ENCODE peak calls at places on chromosomes 3 and 15, in seven cellular contexts. D, U, R, K, V, O and F are unnamed samples.

GRCh38 chr3:14768182-14768790 is 50.5 kb upstream of the FGD5 start:
- DNase-seq in D (no peak), U (no peak), R (no peak), K (no peak), V (no peak), O (peak), F (no peak)

GRCh38 chr3:157354722-157355121 is 81.9 kb upstream of the PTX3 start:
- DNase-seq in D (no peak), U (no peak), R (no peak), K (no peak), V (peak), O (no peak), F (no peak)

GRCh38 chr3:19394946-19395345 is 246.6 kb downstream of the KCNH8 start:
- DNase-seq in D (no peak), U (no peak), R (no peak), K (no peak), V (no peak), O (no peak), F (no peak)

GRCh38 chr3:111810909-111811308 is 48.2 kb upstream of the PHLDB2 start:
- DNase-seq in D (no peak), U (no peak), R (no peak), K (no peak), V (no peak), O (no peak), F (peak)

GRCh38 chr3:119181765-119182164 is 8.4 kb downstream of the UPK1B start:
- DNase-seq in D (no peak), U (no peak), R (no peak), K (no peak), V (no peak), O (no peak), F (no peak)

GRCh38 chr15:92829875-92830274 is 70.2 kb upstream of the CHD2 start:
- DNase-seq in D (no peak), U (no peak), R (no peak), K (no peak), V (no peak), O (no peak), F (no peak)

GRCh38 chr15:70160267-70160666 is 62.5 kb upstream of the TLE3 start:
- DNase-seq in D (no peak), U (no peak), R (peak), K (no peak), V (no peak), O (no peak), F (no peak)

GRCh38 chr15:36392666-36393266 is 186.7 kb upstream of the CDIN1 start:
- DNase-seq in D (no peak), U (no peak), R (no peak), K (no peak), V (no peak), O (no peak), F (no peak)

GRCh38 chr15:58440181-58440910 is 8.6 kb downstream of the LIPC start:
- DNase-seq in D (no peak), U (no peak), R (no peak), K (no peak), V (no peak), O (no peak), F (no peak)

GRCh38 chr3:122533931-122534334 is 19.2 kb upstream of the KPNA1 start:
- DNase-seq in D (no peak), U (no peak), R (no peak), K (no peak), V (peak), O (no peak), F (peak)

GRCh38 chr15:64464271-64465005 is 4.1 kb downstream of the ZNF609 start:
- DNase-seq in D (no peak), U (no peak), R (no peak), K (no peak), V (no peak), O (no peak), F (no peak)

GRCh38 chr15:31221936-31222515 is 104.6 kb upstream of the KLF13 start:
- DNase-seq in D (no peak), U (no peak), R (no peak), K (no peak), V (no peak), O (no peak), F (no peak)

GRCh38 chr3:45066109-45066801 is 40.2 kb downstream of the CLEC3B start:
- DNase-seq in D (no peak), U (no peak), R (no peak), K (no peak), V (no peak), O (no peak), F (no peak)

GRCh38 chr3:133855772-133856171 is 39.9 kb downstream of the RAB6B start:
- DNase-seq in D (no peak), U (no peak), R (no peak), K (no peak), V (no peak), O (no peak), F (no peak)

GRCh38 chr15:101684384-101684783 is 32.2 kb upstream of the TM2D3 start:
- DNase-seq in D (no peak), U (no peak), R (no peak), K (no peak), V (no peak), O (no peak), F (no peak)

GRCh38 chr3:129502641-129503386 is 25.6 kb upstream of the RHO start:
- DNase-seq in D (no peak), U (no peak), R (no peak), K (no peak), V (no peak), O (peak), F (no peak)

GRCh38 chr15:73051402-73051810 is 857 bp upstream of the NEO1 start:
- DNase-seq in D (no peak), U (no peak), R (peak), K (peak), V (no peak), O (no peak), F (no peak)

GRCh38 chr3:121748638-121749275 is 784 bp downstream of the GOLGB1 start:
- DNase-seq in D (peak), U (no peak), R (no peak), K (no peak), V (peak), O (no peak), F (no peak)

GRCh38 chr15:39270976-39271375 is 309.9 kb upstream of the THBS1 start:
- DNase-seq in D (no peak), U (no peak), R (no peak), K (no peak), V (no peak), O (no peak), F (peak)

GRCh38 chr3:39146611-39147373 is 6.6 kb downstream of the CSRNP1 start:
- DNase-seq in D (peak), U (peak), R (peak), K (peak), V (peak), O (peak), F (peak)

GRCh38 chr15:89909611-89910010 is 3.1 kb downstream of the ARPIN start:
- DNase-seq in D (no peak), U (no peak), R (no peak), K (no peak), V (no peak), O (no peak), F (no peak)

DNA sequence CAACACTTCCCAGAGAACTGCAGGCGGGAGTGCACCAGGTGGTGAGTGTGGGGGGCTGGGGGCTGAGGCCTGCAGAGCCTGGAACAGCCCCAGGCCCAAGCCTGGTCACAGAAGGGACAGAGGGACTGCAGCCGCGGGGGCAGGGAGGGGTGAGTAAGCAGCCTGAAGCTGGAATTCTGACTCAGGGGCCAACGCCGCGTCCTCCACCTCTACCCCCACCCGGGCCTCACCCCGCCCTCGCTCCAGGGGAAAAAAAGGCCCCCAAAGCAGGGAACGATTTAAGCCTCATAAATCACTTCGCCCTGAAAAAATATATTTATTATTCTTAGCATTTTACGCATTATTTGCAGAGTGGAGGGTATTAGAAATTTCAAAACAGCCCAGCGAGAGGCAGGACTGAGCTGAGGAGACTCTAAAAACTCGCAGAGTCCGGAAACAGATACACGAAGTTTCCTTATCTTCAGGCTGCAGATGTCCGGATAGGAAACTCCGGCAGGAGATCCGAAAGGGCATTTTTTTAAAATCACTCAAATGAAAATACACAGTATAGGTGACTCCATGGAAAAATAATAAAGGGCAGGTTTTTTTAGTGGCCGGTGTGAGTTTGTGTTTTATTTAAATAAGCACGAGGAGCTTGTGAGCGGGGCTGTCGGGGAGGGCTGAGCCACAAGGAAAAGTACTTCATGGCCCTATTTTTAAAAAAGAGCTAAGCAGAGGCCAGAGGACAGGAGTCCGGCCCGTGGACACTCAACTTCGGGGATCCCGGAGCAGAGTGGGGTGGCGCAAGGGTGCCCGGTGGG is 9.9 kb downstream of the GATA2 start:
- DNase-seq in D (no peak), U (no peak), R (no peak), K (peak), V (no peak), O (peak), F (peak)
- TF ChIP-seq CTCF in D (peak), U (no peak), R (no peak), K (peak), V (no peak), O (peak), F (no peak)

DNA sequence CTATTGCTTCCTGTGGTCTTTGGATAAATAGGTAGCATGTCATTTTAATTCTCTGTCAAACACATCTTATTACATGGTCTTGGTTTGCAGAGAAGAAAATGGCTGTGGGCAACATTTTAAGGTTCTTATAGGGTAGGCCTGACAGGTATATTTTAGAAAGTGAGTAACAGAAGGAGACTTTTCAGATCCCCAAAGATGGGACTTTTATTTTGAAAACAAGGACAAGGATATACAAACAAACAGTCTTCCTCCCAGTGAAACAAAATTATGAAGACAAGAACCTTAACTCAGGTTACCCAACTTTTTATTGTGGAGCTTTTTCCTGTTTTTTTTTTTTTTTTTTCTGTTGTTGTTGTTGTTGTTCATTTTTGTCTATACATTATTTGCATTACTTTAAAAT is 916.2 kb downstream of the NTRK3 start:
- DNase-seq in D (no peak), U (no peak), R (no peak), K (no peak), V (no peak), O (no peak), F (no peak)
- H3K4me3 ChIP-seq in D (no peak), U (no peak), R (no peak), K (no peak), V (no peak), O (no peak), F (no peak)

GRCh38 chr3:24145981-24146822 is 201.1 kb downstream of the NR1D2 start:
- DNase-seq in D (no peak), U (no peak), R (no peak), K (no peak), V (no peak), O (no peak), F (peak)

GRCh38 chr3:24151595-24151994 is 206.5 kb downstream of the NR1D2 start:
- DNase-seq in D (no peak), U (no peak), R (no peak), K (no peak), V (no peak), O (no peak), F (no peak)

GRCh38 chr3:24145481-24145880 is 200.4 kb downstream of the NR1D2 start:
- DNase-seq in D (no peak), U (no peak), R (no peak), K (no peak), V (no peak), O (no peak), F (no peak)

GRCh38 chr3:24154003-24154695 is 209.1 kb downstream of the NR1D2 start:
- DNase-seq in D (no peak), U (no peak), R (no peak), K (no peak), V (peak), O (no peak), F (no peak)

GRCh38 chr3:24149032-24149431 is 203.9 kb downstream of the NR1D2 start:
- DNase-seq in D (peak), U (no peak), R (no peak), K (no peak), V (peak), O (no peak), F (no peak)
- TF ChIP-seq CTCF in D (peak), U (no peak), R (no peak), K (no peak), V (peak), O (no peak), F (peak)

GRCh38 chr15:33985751-33986150 is 17.5 kb downstream of the CHRM5 start:
- DNase-seq in D (no peak), U (no peak), R (no peak), K (no peak), V (no peak), O (no peak), F (no peak)

GRCh38 chr15:33975023-33975565 is 6.8 kb downstream of the CHRM5 start:
- DNase-seq in D (peak), U (no peak), R (no peak), K (no peak), V (no peak), O (no peak), F (no peak)

GRCh38 chr15:33985287-33985686 is 17.0 kb downstream of the CHRM5 start:
- DNase-seq in D (no peak), U (no peak), R (no peak), K (no peak), V (no peak), O (no peak), F (no peak)

GRCh38 chr15:33980159-33980558 is 11.9 kb downstream of the CHRM5 start:
- DNase-seq in D (no peak), U (no peak), R (no peak), K (no peak), V (no peak), O (no peak), F (no peak)
- H3K4me3 ChIP-seq in D (no peak), U (no peak), R (no peak), K (no peak), V (no peak), O (no peak), F (no peak)

GRCh38 chr3:173733029-173733652 is 335.6 kb downstream of the NLGN1 start:
- DNase-seq in D (peak), U (no peak), R (no peak), K (no peak), V (peak), O (no peak), F (peak)
- TF ChIP-seq CTCF in D (peak), U (no peak), R (no peak), K (peak), V (peak), O (no peak), F (peak)